ENCODE peak calls at places on chromosomes 12 and 14, in seven cellular contexts. Q is A549; W is NCI-H524; V is NCI-H1436; S is Caki2; P is stimulated activated CD4-positive, alpha-beta T cell treated with anti-CD3 and anti-CD28 coated beads, Interleukin-1b, Interleukin-23, amount 100 ng/mL, for 1 hour; N is astrocyte of the spinal cord. R is an unnamed sample.

GRCh38 chr12:50401383-50402155 is 884 bp downstream of the LARP4 start:
- DNase-seq in V (no peak), N (peak), S (peak), P (no peak), W (peak), Q (no peak), R (peak)

GRCh38 chr12:56337753-56338221 is 897 bp upstream of the IL23A start:
- DNase-seq in P (no peak), S (no peak), Q (no peak), W (no peak), V (no peak), N (no peak), R (no peak)

GRCh38 chr12:42299392-42300308 is 26.2 kb downstream of the ZCRB1 start:
- DNase-seq in N (peak), S (peak), V (no peak), Q (no peak), W (no peak), P (peak), R (no peak)

GRCh38 chr14:52538648-52539047 is 13.7 kb downstream of the TXNDC16 start:
- DNase-seq in W (no peak), P (no peak), Q (no peak), N (no peak), V (no peak), S (no peak), R (no peak)

GRCh38 chr14:103861413-103862392 is 14.3 kb upstream of the PPP1R13B start:
- DNase-seq in W (no peak), P (no peak), S (no peak), Q (no peak), V (no peak), N (no peak), R (no peak)

GRCh38 chr14:72781476-72782181 is 112.3 kb downstream of the DPF3 start:
- DNase-seq in S (peak), Q (peak), N (peak), W (no peak), P (no peak), V (no peak), R (no peak)

GRCh38 chr14:76546426-76547221 is 170.7 kb downstream of the ESRRB start:
- DNase-seq in S (peak), W (peak), V (no peak), Q (peak), N (no peak), P (no peak), R (no peak)

GRCh38 chr12:95701275-95701674 is 89.3 kb downstream of the NTN4 start:
- DNase-seq in W (no peak), V (no peak), Q (no peak), P (no peak), N (peak), S (no peak), R (no peak)

GRCh38 chr12:52336641-52337040 is 15.4 kb upstream of the KRT83 start:
- DNase-seq in S (peak), P (no peak), Q (no peak), N (no peak), V (no peak), W (no peak), R (no peak)

GRCh38 chr12:85996280-85996679 is 122.2 kb downstream of the NTS start:
- DNase-seq in W (no peak), P (no peak), S (no peak), V (no peak), N (peak), Q (no peak), R (no peak)